ENCODE peak calls at places on chromosomes 16 and 17, in seven cellular contexts. U is GM23248, L is neural progenitor cell, B is PC-3, T is HCT116, N is SK-N-SH, O is OCI-LY7. E is an unnamed sample.

GRCh38 chr17:48591435-48592077 is 1.5 kb upstream of the HOXB3 start:
- DNase-seq in U (no peak), L (no peak), B (no peak), T (no peak), N (no peak), O (no peak), E (no peak)

GRCh38 chr17:76686538-76687277 is 24.1 kb downstream of the MXRA7 start:
- DNase-seq in U (no peak), L (no peak), B (no peak), T (no peak), N (peak; percentile 75), O (no peak), E (no peak)

GRCh38 chr16:89363621-89364393 is 126.6 kb downstream of the ANKRD11 start:
- DNase-seq in U (peak; percentile 84), L (peak; percentile 48), B (peak; percentile 59), T (peak; percentile 76), N (peak; percentile 21), O (no peak), E (no peak)

GRCh38 chr17:76442341-76443338 is 10.3 kb downstream of the UBE2O start:
- DNase-seq in U (no peak), L (no peak), B (peak; percentile 73), T (no peak), N (no peak), O (no peak), E (no peak)

GRCh38 chr17:48970224-48970623 is 1.8 kb upstream of the GIP start:
- DNase-seq in U (no peak), L (no peak), B (no peak), T (no peak), N (peak; percentile 34), O (no peak), E (no peak)

GRCh38 chr16:54281535-54282201 is 4.9 kb downstream of the IRX3 start:
- DNase-seq in U (no peak), L (peak; percentile 47), B (no peak), T (no peak), N (no peak), O (no peak), E (peak; percentile 63)

GRCh38 chr16:54282202-54282922 is 4.2 kb downstream of the IRX3 start:
- DNase-seq in U (no peak), L (peak; percentile 86), B (peak; percentile 4), T (peak; percentile 15), N (peak; percentile 55), O (no peak), E (peak; percentile 81)

GRCh38 chr16:78926723-78927200 is 673.8 kb downstream of the MAF start:
- DNase-seq in U (no peak), L (no peak), B (no peak), T (no peak), N (no peak), O (no peak), E (no peak)

GRCh38 chr16:8622315-8622656 is 788 bp downstream of the METTL22 start:
- DNase-seq in U (no peak), L (no peak), B (no peak), T (no peak), N (peak; percentile 55), O (peak; percentile 16), E (no peak)

GRCh38 chr17:146546-146945 is 9.2 kb downstream of the SCGB1C2 start:
- DNase-seq in U (no peak), L (no peak), B (no peak), T (no peak), N (no peak), O (no peak), E (no peak)

GRCh38 chr17:63626551-63627228 is 4.5 kb downstream of the MAP3K3 start:
- DNase-seq in U (peak; percentile 77), L (no peak), B (peak; percentile 22), T (no peak), N (no peak), O (no peak), E (no peak)

GRCh38 chr16:4990415-4990814 is 32.3 kb downstream of the SEC14L5 start:
- DNase-seq in U (no peak), L (no peak), B (no peak), T (no peak), N (no peak), O (no peak), E (no peak)

GRCh38 chr16:20904507-20905079 is 4.0 kb downstream of the LYRM1 start:
- DNase-seq in U (peak; percentile 49), L (no peak), B (peak; percentile 75), T (peak; percentile 85), N (no peak), O (peak; percentile 76), E (no peak)

GRCh38 chr17:58270476-58271290 is 10.1 kb downstream of the MPO start:
- DNase-seq in U (no peak), L (no peak), B (peak; percentile 31), T (peak; percentile 43), N (peak; percentile 20), O (peak; percentile 11), E (peak; percentile 64)

GRCh38 chr17:41163828-41164227 is 3.3 kb upstream of the KRTAP4-4 start:
- DNase-seq in U (peak; percentile 9), L (no peak), B (peak; percentile 56), T (no peak), N (no peak), O (no peak), E (no peak)

DNA sequence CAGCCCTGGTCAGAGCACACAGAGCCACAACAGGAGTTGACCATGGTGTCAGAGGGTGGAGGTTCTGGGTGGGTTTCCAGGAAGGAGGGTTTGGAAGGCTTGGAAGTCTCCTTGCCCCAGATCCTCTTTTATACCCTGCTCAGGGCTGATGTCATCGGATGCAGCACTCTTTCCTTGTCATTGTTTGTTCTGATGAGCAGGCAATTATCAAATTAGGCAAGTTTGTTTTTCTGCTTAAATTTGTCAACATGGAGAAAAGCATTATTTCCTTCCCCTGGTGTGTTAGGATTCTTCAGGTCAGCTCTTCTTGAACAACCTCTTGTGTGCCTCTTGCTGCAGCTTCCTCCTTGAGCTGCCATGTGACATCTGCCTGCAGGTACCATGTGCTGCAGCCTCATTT is at the start of gene KRTAP4-4:
- DNase-seq in U (no peak), L (no peak), B (no peak), T (no peak), N (no peak), O (no peak), E (no peak)
- H3K4me1 ChIP-seq in U (no peaks in the 10 kb centered on the region), L (no peaks in the 10 kb centered on the region), B (peaks cover 9% of the 10 kb centered on the region), T (no peaks in the 10 kb centered on the region), N (no peaks in the 10 kb centered on the region), O (no peaks in the 10 kb centered on the region), E (no peaks in the 10 kb centered on the region)

GRCh38 chr17:16585796-16586195 is 16.8 kb upstream of the ZNF287 start:
- DNase-seq in U (peak; percentile 23), L (no peak), B (no peak), T (no peak), N (no peak), O (no peak), E (no peak)

GRCh38 chr17:16583781-16584180 is 14.8 kb upstream of the ZNF287 start:
- DNase-seq in U (no peak), L (no peak), B (no peak), T (no peak), N (no peak), O (no peak), E (no peak)

GRCh38 chr17:16589097-16589969 is 20.3 kb upstream of the ZNF287 start:
- DNase-seq in U (peak; percentile 93), L (peak; percentile 97), B (peak; percentile 92), T (peak; percentile 64), N (peak; percentile 95), O (peak; percentile 74), E (peak; percentile 95)

GRCh38 chr17:16584273-16584995 is 15.4 kb upstream of the ZNF287 start:
- DNase-seq in U (peak; percentile 96), L (peak; percentile 95), B (peak; percentile 97), T (no peak), N (peak; percentile 95), O (peak; percentile 8), E (peak; percentile 95)
- TF ChIP-seq EZH2phosphoT487 in U (no peak), L (no peak), B (no peak), T (no peak), N (no peak), O (no peak), E (no peak)

DNA sequence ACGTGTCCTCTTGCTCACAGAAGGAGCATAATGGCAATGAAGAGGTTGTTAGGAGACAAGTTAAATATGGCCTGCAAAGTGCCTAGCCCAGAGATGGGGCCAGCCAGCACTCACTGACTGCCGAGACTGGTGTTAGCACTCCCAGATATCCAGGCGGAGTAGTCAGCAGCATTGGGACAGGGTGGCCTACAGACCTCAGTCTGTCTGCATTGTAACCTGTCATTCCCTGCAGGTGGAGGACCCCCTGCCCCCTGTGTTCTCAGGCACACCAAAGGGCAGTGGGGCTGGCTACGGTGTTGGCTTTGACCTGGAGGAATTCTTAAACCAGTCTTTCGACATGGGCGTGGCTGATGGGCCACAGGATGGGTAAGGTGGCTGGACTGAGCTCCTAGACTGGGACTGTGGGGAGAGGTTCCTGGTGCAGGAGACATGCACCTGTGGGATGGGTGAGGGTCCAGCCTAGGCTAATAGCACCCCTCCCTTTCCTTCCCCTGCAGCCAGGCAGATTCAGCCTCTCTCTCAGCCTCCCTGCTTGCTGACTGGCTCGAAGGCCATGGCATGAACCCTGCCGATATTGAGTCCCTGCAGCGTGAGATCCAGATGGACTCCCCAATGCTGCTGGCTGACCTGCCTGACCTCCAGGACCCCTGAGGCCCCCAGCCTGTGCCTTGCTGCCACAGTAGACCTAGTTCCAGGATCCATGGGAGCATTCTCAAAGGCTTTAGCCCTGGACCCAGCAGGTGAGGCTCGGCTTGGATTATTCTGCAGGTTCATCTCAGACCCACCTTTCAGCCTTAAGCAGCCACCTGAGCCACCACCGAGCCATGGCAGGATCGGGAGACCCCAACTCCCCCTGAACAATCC is 4.2 kb downstream of the MFAP4 start:
- DNase-seq in U (no peak), L (no peak), B (no peak), T (no peak), N (no peak), O (no peak), E (no peak)
- H3K4me1 ChIP-seq in U (peaks cover 44% of the 10 kb centered on the region), L (peaks cover 19% of the 10 kb centered on the region), B (peaks cover 20% of the 10 kb centered on the region), T (peaks cover 6% of the 10 kb centered on the region), N (peaks cover 63% of the 10 kb centered on the region), O (peaks cover 16% of the 10 kb centered on the region), E (peaks cover 15% of the 10 kb centered on the region)

GRCh38 chr16:73170587-73170986 is 122.7 kb upstream of the ZFHX3 start:
- DNase-seq in U (no peak), L (no peak), B (no peak), T (no peak), N (peak; percentile 53), O (no peak), E (no peak)

GRCh38 chr16:73173396-73173795 is 125.5 kb upstream of the ZFHX3 start:
- DNase-seq in U (peak; percentile 37), L (no peak), B (no peak), T (no peak), N (no peak), O (no peak), E (no peak)

GRCh38 chr16:73172621-73173312 is 124.8 kb upstream of the ZFHX3 start:
- DNase-seq in U (peak; percentile 83), L (peak; percentile 52), B (peak; percentile 65), T (no peak), N (peak; percentile 80), O (no peak), E (peak; percentile 70)

GRCh38 chr16:73171901-73172619 is 124.1 kb upstream of the ZFHX3 start:
- DNase-seq in U (no peak), L (no peak), B (no peak), T (no peak), N (peak; percentile 28), O (no peak), E (no peak)

DNA sequence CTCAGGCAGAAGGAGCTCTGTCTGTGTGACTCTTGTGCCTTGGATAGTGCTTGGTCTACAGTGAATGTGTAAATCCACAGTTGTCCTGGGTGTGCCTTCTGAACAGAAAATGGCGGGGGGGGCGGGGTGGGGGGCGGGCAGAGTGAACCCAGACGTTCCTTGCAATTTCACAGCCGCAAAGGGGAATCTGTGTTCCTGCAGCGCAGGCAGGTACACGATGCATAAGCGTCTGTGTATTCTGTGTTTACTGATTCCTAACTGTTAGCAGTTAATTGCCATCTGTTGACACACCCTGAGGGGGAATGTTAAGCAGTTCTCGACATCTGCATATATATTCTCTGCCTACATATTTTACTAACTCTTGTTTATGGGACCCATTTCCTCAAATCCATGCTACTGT is 123.5 kb upstream of the ZFHX3 start:
- DNase-seq in U (no peak), L (no peak), B (no peak), T (no peak), N (peak; percentile 42), O (no peak), E (no peak)
- TF ChIP-seq EZH2phosphoT487 in U (no peak), L (no peak), B (no peak), T (no peak), N (no peak), O (no peak), E (no peak)